ENCODE peak calls at places on chromosomes 4 and X, in four cellular contexts. One of them, this sample, is unnamed.

GRCh38 chrX:24647257-24648058 is at the start of gene PCYT1B:
- DNase-seq in GM12878: no peak
- DNase-seq in A549: no peak
- DNase-seq in HepG2: no peak
- DNase-seq in this sample: peak; percentile 70

GRCh38 chr4:86274642-86275041 is 85.2 kb downstream of the MAPK10 start:
- DNase-seq in GM12878: no peak
- DNase-seq in A549: no peak
- DNase-seq in HepG2: no peak
- DNase-seq in this sample: no peak

GRCh38 chr4:48944252-48944651 is 37.7 kb upstream of the OCIAD2 start:
- DNase-seq in GM12878: no peak
- DNase-seq in A549: peak; percentile 15
- DNase-seq in HepG2: no peak
- DNase-seq in this sample: peak; percentile 13

GRCh38 chrX:68432648-68433047 is 647 bp downstream of the OPHN1 start:
- DNase-seq in GM12878: no peak
- DNase-seq in A549: no peak
- DNase-seq in HepG2: no peak
- DNase-seq in this sample: peak; percentile 46

GRCh38 chr4:29081230-29081955 is 1638.8 kb upstream of the PCDH7 start:
- DNase-seq in GM12878: no peak
- DNase-seq in A549: no peak
- DNase-seq in HepG2: no peak
- DNase-seq in this sample: no peak

GRCh38 chr4:118915468-118915867 is 26.8 kb downstream of the SYNPO2 start:
- DNase-seq in GM12878: no peak
- DNase-seq in A549: no peak
- DNase-seq in HepG2: no peak
- DNase-seq in this sample: no peak

GRCh38 chrX:107673933-107674479 is 45.7 kb downstream of the PRPS1 start:
- DNase-seq in GM12878: peak; percentile 79
- DNase-seq in A549: no peak
- DNase-seq in HepG2: no peak
- DNase-seq in this sample: peak; percentile 57

GRCh38 chr4:140711910-140712309 is 44.3 kb downstream of the TBC1D9 start:
- DNase-seq in GM12878: no peak
- DNase-seq in A549: no peak
- DNase-seq in HepG2: peak; percentile 57
- DNase-seq in this sample: no peak

GRCh38 chr4:123848615-123849014 is 452.0 kb downstream of the SPRY1 start:
- DNase-seq in GM12878: no peak
- DNase-seq in A549: no peak
- DNase-seq in HepG2: no peak
- DNase-seq in this sample: no peak

GRCh38 chr4:122992111-122992510 is 69.7 kb upstream of the NUDT6 start:
- DNase-seq in GM12878: no peak
- DNase-seq in A549: no peak
- DNase-seq in HepG2: no peak
- DNase-seq in this sample: no peak

GRCh38 chr4:87118826-87119225 is 101.6 kb downstream of the KLHL8 start:
- DNase-seq in GM12878: no peak
- DNase-seq in A549: no peak
- DNase-seq in HepG2: no peak
- DNase-seq in this sample: no peak

GRCh38 chrX:17025903-17026302 is 79.4 kb downstream of the REPS2 start:
- DNase-seq in GM12878: no peak
- DNase-seq in A549: no peak
- DNase-seq in HepG2: no peak
- DNase-seq in this sample: no peak

GRCh38 chr4:47686294-47686872 is 151.5 kb downstream of the CORIN start:
- DNase-seq in GM12878: peak; percentile 13
- DNase-seq in A549: peak; percentile 6
- DNase-seq in HepG2: peak; percentile 35
- DNase-seq in this sample: peak; percentile 65

GRCh38 chrX:44637282-44637681 is 94.6 kb upstream of the FUNDC1 start:
- DNase-seq in GM12878: no peak
- DNase-seq in A549: no peak
- DNase-seq in HepG2: no peak
- DNase-seq in this sample: no peak

GRCh38 chrX:53694642-53695041 is 8.1 kb upstream of the HUWE1 start:
- DNase-seq in GM12878: no peak
- DNase-seq in A549: no peak
- DNase-seq in HepG2: no peak
- DNase-seq in this sample: no peak

GRCh38 chrX:103782640-103783039 is 6.0 kb downstream of the PLP1 start:
- DNase-seq in GM12878: no peak
- DNase-seq in A549: no peak
- DNase-seq in HepG2: no peak
- DNase-seq in this sample: no peak

GRCh38 chr4:8440491-8441311 is at the start of the genes ACOX3 and TRMT44:
- DNase-seq in GM12878: peak; percentile 74
- DNase-seq in A549: peak; percentile 50
- DNase-seq in HepG2: peak; percentile 80
- DNase-seq in this sample: peak; percentile 91

GRCh38 chr4:108466936-108467902 is 153.2 kb upstream of the RPL34 start:
- DNase-seq in GM12878: peak; percentile 19
- DNase-seq in A549: no peak
- DNase-seq in HepG2: no peak
- DNase-seq in this sample: no peak

GRCh38 chr4:145884775-145885174 is 53.8 kb downstream of the ZNF827 start:
- DNase-seq in GM12878: no peak
- DNase-seq in A549: no peak
- DNase-seq in HepG2: no peak
- DNase-seq in this sample: no peak

GRCh38 chrX:104098919-104099318 is 13.4 kb upstream of the ZCCHC18 start:
- DNase-seq in GM12878: no peak
- DNase-seq in A549: no peak
- DNase-seq in HepG2: no peak
- DNase-seq in this sample: no peak

GRCh38 chr4:71498002-71498401 is 159.2 kb downstream of the SLC4A4 start:
- DNase-seq in GM12878: no peak
- DNase-seq in A549: no peak
- DNase-seq in HepG2: no peak
- DNase-seq in this sample: no peak

GRCh38 chrX:110964761-110965160 is 131.2 kb upstream of the PAK3 start:
- DNase-seq in GM12878: no peak
- DNase-seq in A549: no peak
- DNase-seq in HepG2: no peak
- DNase-seq in this sample: no peak

GRCh38 chrX:134990475-134991473 is at the start of gene SMIM10:
- DNase-seq in GM12878: no peak
- DNase-seq in A549: no peak
- DNase-seq in HepG2: no peak
- DNase-seq in this sample: peak; percentile 86

GRCh38 chr4:21652508-21653108 is 296.0 kb downstream of the KCNIP4 start:
- DNase-seq in GM12878: no peak
- DNase-seq in A549: no peak
- DNase-seq in HepG2: no peak
- DNase-seq in this sample: no peak

GRCh38 chr4:147110968-147111367 is 165.3 kb upstream of the TTC29 start:
- DNase-seq in GM12878: no peak
- DNase-seq in A549: no peak
- DNase-seq in HepG2: no peak
- DNase-seq in this sample: no peak

GRCh38 chr4:113411496-113411938 is 350.0 kb downstream of the CAMK2D start:
- DNase-seq in GM12878: no peak
- DNase-seq in A549: no peak
- DNase-seq in HepG2: peak; percentile 15
- DNase-seq in this sample: no peak

GRCh38 chr4:146632770-146633470 is 5.8 kb upstream of the POU4F2 start:
- DNase-seq in GM12878: no peak
- DNase-seq in A549: no peak
- DNase-seq in HepG2: no peak
- DNase-seq in this sample: no peak

GRCh38 chrX:132958086-132958703 is at the start of gene HS6ST2:
- DNase-seq in GM12878: no peak
- DNase-seq in A549: no peak
- DNase-seq in HepG2: no peak
- DNase-seq in this sample: no peak

GRCh38 chrX:117998171-117998570 is 118.4 kb downstream of the KLHL13 start:
- DNase-seq in GM12878: no peak
- DNase-seq in A549: no peak
- DNase-seq in HepG2: no peak
- DNase-seq in this sample: no peak

GRCh38 chrX:41960142-41960541 is 36.8 kb upstream of the CASK start:
- DNase-seq in GM12878: no peak
- DNase-seq in A549: no peak
- DNase-seq in HepG2: no peak
- DNase-seq in this sample: no peak

GRCh38 chr4:81453024-81453423 is 18.7 kb downstream of the RASGEF1B start:
- DNase-seq in GM12878: no peak
- DNase-seq in A549: no peak
- DNase-seq in HepG2: no peak
- DNase-seq in this sample: no peak

GRCh38 chrX:44431206-44431605 is 87.7 kb upstream of the EFHC2 start:
- DNase-seq in GM12878: no peak
- DNase-seq in A549: peak; percentile 55
- DNase-seq in HepG2: peak; percentile 6
- DNase-seq in this sample: no peak

GRCh38 chr4:5759236-5760075 is 48.5 kb downstream of the EVC start:
- DNase-seq in GM12878: no peak
- DNase-seq in A549: no peak
- DNase-seq in HepG2: no peak
- DNase-seq in this sample: no peak

GRCh38 chrX:103101280-103102042 is 8.5 kb upstream of the NXF3 start:
- DNase-seq in GM12878: no peak
- DNase-seq in A549: no peak
- DNase-seq in HepG2: peak; percentile 39
- DNase-seq in this sample: peak; percentile 89

DNA sequence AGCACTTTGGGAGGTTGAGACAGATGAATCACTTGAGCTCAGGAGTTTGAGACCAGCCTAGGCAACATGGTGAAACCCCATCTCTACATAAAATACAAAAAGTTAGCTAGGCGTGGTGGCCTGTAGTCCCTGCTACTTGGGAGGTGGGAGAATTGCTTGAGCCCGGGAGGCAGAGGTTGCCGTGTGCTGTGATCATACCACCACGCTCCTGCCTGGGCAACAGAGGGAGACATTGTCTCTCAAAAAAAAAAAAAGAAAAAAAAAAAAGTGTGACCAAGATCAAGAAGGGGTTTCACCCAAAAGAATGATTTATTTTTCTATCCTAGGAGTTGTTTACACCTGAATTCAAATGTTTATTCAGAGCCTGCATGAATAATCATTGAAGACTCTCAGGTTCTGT is 572.4 kb upstream of the GALNT7 start:
- DNase-seq in GM12878: no peak
- DNase-seq in A549: no peak
- DNase-seq in HepG2: no peak
- DNase-seq in this sample: no peak
- TF ChIP-seq POLR2AphosphoS2 in GM12878: no peak
- TF ChIP-seq POLR2AphosphoS2 in A549: no peak
- TF ChIP-seq POLR2AphosphoS2 in HepG2: no peak
- TF ChIP-seq POLR2AphosphoS2 in this sample: no peak

GRCh38 chr4:153075256-153075630 is 129.0 kb upstream of the TRIM2 start:
- DNase-seq in GM12878: no peak
- DNase-seq in A549: no peak
- DNase-seq in HepG2: no peak
- DNase-seq in this sample: no peak

GRCh38 chr4:153072661-153073060 is 131.6 kb upstream of the TRIM2 start:
- DNase-seq in GM12878: no peak
- DNase-seq in A549: no peak
- DNase-seq in HepG2: no peak
- DNase-seq in this sample: no peak

GRCh38 chr4:153068751-153069150 is 132.6 kb downstream of the FHDC1 start:
- DNase-seq in GM12878: no peak
- DNase-seq in A549: no peak
- DNase-seq in HepG2: peak; percentile 37
- DNase-seq in this sample: no peak

GRCh38 chr4:153074501-153075255 is 129.6 kb upstream of the TRIM2 start:
- DNase-seq in GM12878: no peak
- DNase-seq in A549: no peak
- DNase-seq in HepG2: no peak
- DNase-seq in this sample: no peak

GRCh38 chr4:153071953-153072622 is 132.2 kb upstream of the TRIM2 start:
- DNase-seq in GM12878: no peak
- DNase-seq in A549: no peak
- DNase-seq in HepG2: no peak
- DNase-seq in this sample: no peak
- TF ChIP-seq POLR2AphosphoS2 in GM12878: no peak
- TF ChIP-seq POLR2AphosphoS2 in A549: no peak
- TF ChIP-seq POLR2AphosphoS2 in HepG2: no peak
- TF ChIP-seq POLR2AphosphoS2 in this sample: no peak

GRCh38 chr4:2259036-2259540 is 2.8 kb downstream of the MXD4 start:
- DNase-seq in GM12878: no peak
- DNase-seq in A549: no peak
- DNase-seq in HepG2: no peak
- DNase-seq in this sample: no peak

GRCh38 chr4:2259541-2260267 is 2.2 kb downstream of the MXD4 start:
- DNase-seq in GM12878: no peak
- DNase-seq in A549: no peak
- DNase-seq in HepG2: no peak
- DNase-seq in this sample: no peak

GRCh38 chr4:2261110-2261852 is 628 bp downstream of the MXD4 start:
- DNase-seq in GM12878: no peak
- DNase-seq in A549: peak; percentile 7
- DNase-seq in HepG2: no peak
- DNase-seq in this sample: peak; percentile 69

GRCh38 chr4:2261853-2262144 is at the start of gene MXD4:
- DNase-seq in GM12878: no peak
- DNase-seq in A549: no peak
- DNase-seq in HepG2: no peak
- DNase-seq in this sample: no peak

GRCh38 chr4:2260336-2261109 is 1.4 kb downstream of the MXD4 start:
- DNase-seq in GM12878: no peak
- DNase-seq in A549: no peak
- DNase-seq in HepG2: no peak
- DNase-seq in this sample: no peak
- TF ChIP-seq POLR2AphosphoS2 in GM12878: no peak
- TF ChIP-seq POLR2AphosphoS2 in A549: no peak
- TF ChIP-seq POLR2AphosphoS2 in HepG2: no peak
- TF ChIP-seq POLR2AphosphoS2 in this sample: no peak

GRCh38 chr4:105401278-105401677 is 72.6 kb downstream of the PPA2 start:
- DNase-seq in GM12878: no peak
- DNase-seq in A549: no peak
- DNase-seq in HepG2: no peak
- DNase-seq in this sample: no peak

DNA sequence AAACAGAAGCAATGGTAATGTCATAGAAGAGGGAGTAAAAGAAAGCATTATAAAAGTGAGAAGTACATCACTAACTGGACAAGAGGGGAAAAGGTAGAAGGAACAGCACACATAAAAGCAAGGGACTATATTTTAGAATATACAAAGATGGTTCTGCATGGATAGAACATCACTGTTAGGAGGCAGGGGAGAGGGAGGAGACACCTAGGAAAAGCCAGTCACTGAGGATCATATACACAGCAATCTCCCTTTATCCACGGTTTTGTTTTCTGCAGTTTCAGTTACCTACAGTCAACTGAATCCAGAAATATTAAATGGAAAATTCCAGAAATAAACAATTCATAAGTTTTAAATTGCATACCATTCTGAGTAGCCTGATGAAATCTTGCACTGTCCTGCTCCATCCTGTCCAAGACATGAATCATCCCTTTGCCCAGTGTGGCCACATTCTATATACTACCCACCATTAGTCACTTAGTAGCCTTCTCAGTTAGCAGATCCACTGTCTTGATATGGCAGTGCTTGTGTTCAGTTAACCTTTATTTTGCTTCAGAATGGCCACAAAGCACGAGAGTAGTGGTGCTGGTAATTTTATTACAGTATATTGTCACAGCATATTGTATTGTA is 74.2 kb downstream of the PPA2 start:
- DNase-seq in GM12878: no peak
- DNase-seq in A549: no peak
- DNase-seq in HepG2: no peak
- DNase-seq in this sample: peak; percentile 16
- TF ChIP-seq POLR2AphosphoS2 in GM12878: no peak
- TF ChIP-seq POLR2AphosphoS2 in A549: no peak
- TF ChIP-seq POLR2AphosphoS2 in HepG2: no peak
- TF ChIP-seq POLR2AphosphoS2 in this sample: no peak

This sample was measured in K562.